ENCODE peak calls at places on chromosomes 7 and 10, in five cellular contexts. One of them, this sample, is unnamed.
A peak's percentile ranks its signal among the peaks of the same experiment; 100 is the strongest.

GRCh38 chr10:87817291-87817872 is 644 bp downstream of the ATAD1 start:
- DNase-seq in T-cell: peak; percentile 14
- DNase-seq in activated CD4-positive, alpha-beta T cell treated with anti-CD3 and anti-CD28 coated beads, Interleukin-2, amount 50 U/mL, for 1 hour: no peak
- DNase-seq in stimulated activated CD8-positive, alpha-beta memory T cell treated with anti-CD3 and anti-CD28 coated beads, Interleukin-7, amount 100 ng/mL, for 24 hours: no peak
- DNase-seq in WTC11: no peak
- DNase-seq in this sample: no peak

GRCh38 chr7:32891046-32891799 is at the start of gene KBTBD2:
- DNase-seq in T-cell: peak; percentile 75
- DNase-seq in stimulated activated CD8-positive, alpha-beta memory T cell treated with anti-CD3 and anti-CD28 coated beads, Interleukin-7, amount 100 ng/mL, for 24 hours: peak; percentile 47
- DNase-seq in activated CD4-positive, alpha-beta T cell treated with anti-CD3 and anti-CD28 coated beads, Interleukin-2, amount 50 U/mL, for 1 hour: peak; percentile 73
- DNase-seq in WTC11: peak; percentile 74
- DNase-seq in this sample: peak; percentile 93

GRCh38 chr7:151679868-151680534 is 160.3 kb upstream of the RHEB start:
- DNase-seq in activated CD4-positive, alpha-beta T cell treated with anti-CD3 and anti-CD28 coated beads, Interleukin-2, amount 50 U/mL, for 1 hour: no peak
- DNase-seq in T-cell: no peak
- DNase-seq in stimulated activated CD8-positive, alpha-beta memory T cell treated with anti-CD3 and anti-CD28 coated beads, Interleukin-7, amount 100 ng/mL, for 24 hours: no peak
- DNase-seq in WTC11: no peak
- DNase-seq in this sample: no peak

GRCh38 chr10:79443338-79444242 is 1.8 kb downstream of the ZCCHC24 start:
- DNase-seq in activated CD4-positive, alpha-beta T cell treated with anti-CD3 and anti-CD28 coated beads, Interleukin-2, amount 50 U/mL, for 1 hour: no peak
- DNase-seq in WTC11: no peak
- DNase-seq in T-cell: no peak
- DNase-seq in stimulated activated CD8-positive, alpha-beta memory T cell treated with anti-CD3 and anti-CD28 coated beads, Interleukin-7, amount 100 ng/mL, for 24 hours: no peak
- DNase-seq in this sample: no peak

GRCh38 chr10:44437837-44438752 is 53.2 kb upstream of the CXCL12 start:
- DNase-seq in activated CD4-positive, alpha-beta T cell treated with anti-CD3 and anti-CD28 coated beads, Interleukin-2, amount 50 U/mL, for 1 hour: no peak
- DNase-seq in WTC11: no peak
- DNase-seq in stimulated activated CD8-positive, alpha-beta memory T cell treated with anti-CD3 and anti-CD28 coated beads, Interleukin-7, amount 100 ng/mL, for 24 hours: no peak
- DNase-seq in T-cell: no peak
- DNase-seq in this sample: no peak

GRCh38 chr10:78862328-78862640 is 206.5 kb upstream of the ZMIZ1 start:
- DNase-seq in stimulated activated CD8-positive, alpha-beta memory T cell treated with anti-CD3 and anti-CD28 coated beads, Interleukin-7, amount 100 ng/mL, for 24 hours: no peak
- DNase-seq in activated CD4-positive, alpha-beta T cell treated with anti-CD3 and anti-CD28 coated beads, Interleukin-2, amount 50 U/mL, for 1 hour: no peak
- DNase-seq in WTC11: no peak
- DNase-seq in T-cell: no peak
- DNase-seq in this sample: no peak

GRCh38 chr7:85413718-85414117 is 226.9 kb upstream of the SEMA3D start:
- DNase-seq in stimulated activated CD8-positive, alpha-beta memory T cell treated with anti-CD3 and anti-CD28 coated beads, Interleukin-7, amount 100 ng/mL, for 24 hours: no peak
- DNase-seq in WTC11: no peak
- DNase-seq in activated CD4-positive, alpha-beta T cell treated with anti-CD3 and anti-CD28 coated beads, Interleukin-2, amount 50 U/mL, for 1 hour: no peak
- DNase-seq in T-cell: no peak
- DNase-seq in this sample: no peak

GRCh38 chr10:50653142-50653541 is 29.4 kb upstream of the SGMS1 start:
- DNase-seq in T-cell: no peak
- DNase-seq in stimulated activated CD8-positive, alpha-beta memory T cell treated with anti-CD3 and anti-CD28 coated beads, Interleukin-7, amount 100 ng/mL, for 24 hours: no peak
- DNase-seq in WTC11: no peak
- DNase-seq in activated CD4-positive, alpha-beta T cell treated with anti-CD3 and anti-CD28 coated beads, Interleukin-2, amount 50 U/mL, for 1 hour: peak; percentile 20
- DNase-seq in this sample: peak; percentile 54

GRCh38 chr7:129889133-129889854 is 63.5 kb downstream of the UBE2H start:
- DNase-seq in activated CD4-positive, alpha-beta T cell treated with anti-CD3 and anti-CD28 coated beads, Interleukin-2, amount 50 U/mL, for 1 hour: no peak
- DNase-seq in T-cell: no peak
- DNase-seq in WTC11: no peak
- DNase-seq in stimulated activated CD8-positive, alpha-beta memory T cell treated with anti-CD3 and anti-CD28 coated beads, Interleukin-7, amount 100 ng/mL, for 24 hours: no peak
- DNase-seq in this sample: no peak

GRCh38 chr7:143265017-143265693 is 1.9 kb downstream of the GSTK1 start:
- DNase-seq in stimulated activated CD8-positive, alpha-beta memory T cell treated with anti-CD3 and anti-CD28 coated beads, Interleukin-7, amount 100 ng/mL, for 24 hours: no peak
- DNase-seq in activated CD4-positive, alpha-beta T cell treated with anti-CD3 and anti-CD28 coated beads, Interleukin-2, amount 50 U/mL, for 1 hour: no peak
- DNase-seq in WTC11: no peak
- DNase-seq in T-cell: no peak
- DNase-seq in this sample: no peak

GRCh38 chr10:60828489-60828852 is 50.2 kb downstream of the CDK1 start:
- DNase-seq in activated CD4-positive, alpha-beta T cell treated with anti-CD3 and anti-CD28 coated beads, Interleukin-2, amount 50 U/mL, for 1 hour: no peak
- DNase-seq in T-cell: no peak
- DNase-seq in WTC11: no peak
- DNase-seq in stimulated activated CD8-positive, alpha-beta memory T cell treated with anti-CD3 and anti-CD28 coated beads, Interleukin-7, amount 100 ng/mL, for 24 hours: no peak
- DNase-seq in this sample: peak; percentile 95

GRCh38 chr10:22335204-22335956 is 9.9 kb upstream of the SPAG6 start:
- DNase-seq in activated CD4-positive, alpha-beta T cell treated with anti-CD3 and anti-CD28 coated beads, Interleukin-2, amount 50 U/mL, for 1 hour: peak; percentile 66
- DNase-seq in WTC11: peak; percentile 58
- DNase-seq in T-cell: peak; percentile 74
- DNase-seq in stimulated activated CD8-positive, alpha-beta memory T cell treated with anti-CD3 and anti-CD28 coated beads, Interleukin-7, amount 100 ng/mL, for 24 hours: no peak
- DNase-seq in this sample: peak; percentile 64

GRCh38 chr10:5496261-5497250 is 2.8 kb downstream of the CALML5 start:
- DNase-seq in T-cell: no peak
- DNase-seq in activated CD4-positive, alpha-beta T cell treated with anti-CD3 and anti-CD28 coated beads, Interleukin-2, amount 50 U/mL, for 1 hour: no peak
- DNase-seq in WTC11: no peak
- DNase-seq in stimulated activated CD8-positive, alpha-beta memory T cell treated with anti-CD3 and anti-CD28 coated beads, Interleukin-7, amount 100 ng/mL, for 24 hours: no peak
- DNase-seq in this sample: no peak

GRCh38 chr10:22723343-22723779 is 9.0 kb upstream of the PIP4K2A start:
- DNase-seq in T-cell: no peak
- DNase-seq in stimulated activated CD8-positive, alpha-beta memory T cell treated with anti-CD3 and anti-CD28 coated beads, Interleukin-7, amount 100 ng/mL, for 24 hours: no peak
- DNase-seq in activated CD4-positive, alpha-beta T cell treated with anti-CD3 and anti-CD28 coated beads, Interleukin-2, amount 50 U/mL, for 1 hour: no peak
- DNase-seq in WTC11: no peak
- DNase-seq in this sample: no peak

GRCh38 chr10:87593702-87594101 is 66.0 kb upstream of the PAPSS2 start:
- DNase-seq in stimulated activated CD8-positive, alpha-beta memory T cell treated with anti-CD3 and anti-CD28 coated beads, Interleukin-7, amount 100 ng/mL, for 24 hours: no peak
- DNase-seq in activated CD4-positive, alpha-beta T cell treated with anti-CD3 and anti-CD28 coated beads, Interleukin-2, amount 50 U/mL, for 1 hour: no peak
- DNase-seq in T-cell: no peak
- DNase-seq in WTC11: no peak
- DNase-seq in this sample: no peak

GRCh38 chr10:27822286-27822685 is 76.7 kb upstream of the MKX start:
- DNase-seq in T-cell: no peak
- DNase-seq in activated CD4-positive, alpha-beta T cell treated with anti-CD3 and anti-CD28 coated beads, Interleukin-2, amount 50 U/mL, for 1 hour: no peak
- DNase-seq in stimulated activated CD8-positive, alpha-beta memory T cell treated with anti-CD3 and anti-CD28 coated beads, Interleukin-7, amount 100 ng/mL, for 24 hours: no peak
- DNase-seq in WTC11: no peak
- DNase-seq in this sample: no peak

GRCh38 chr10:60148266-60148840 is 241.3 kb downstream of the ANK3 start:
- DNase-seq in stimulated activated CD8-positive, alpha-beta memory T cell treated with anti-CD3 and anti-CD28 coated beads, Interleukin-7, amount 100 ng/mL, for 24 hours: no peak
- DNase-seq in WTC11: no peak
- DNase-seq in activated CD4-positive, alpha-beta T cell treated with anti-CD3 and anti-CD28 coated beads, Interleukin-2, amount 50 U/mL, for 1 hour: no peak
- DNase-seq in T-cell: no peak
- DNase-seq in this sample: peak; percentile 89

GRCh38 chr7:106371629-106372028 is 86.8 kb upstream of the NAMPT start:
- DNase-seq in stimulated activated CD8-positive, alpha-beta memory T cell treated with anti-CD3 and anti-CD28 coated beads, Interleukin-7, amount 100 ng/mL, for 24 hours: no peak
- DNase-seq in WTC11: no peak
- DNase-seq in activated CD4-positive, alpha-beta T cell treated with anti-CD3 and anti-CD28 coated beads, Interleukin-2, amount 50 U/mL, for 1 hour: no peak
- DNase-seq in T-cell: no peak
- DNase-seq in this sample: peak; percentile 5

GRCh38 chr7:37540917-37541316 is 92.3 kb upstream of the ELMO1 start:
- DNase-seq in T-cell: no peak
- DNase-seq in activated CD4-positive, alpha-beta T cell treated with anti-CD3 and anti-CD28 coated beads, Interleukin-2, amount 50 U/mL, for 1 hour: no peak
- DNase-seq in stimulated activated CD8-positive, alpha-beta memory T cell treated with anti-CD3 and anti-CD28 coated beads, Interleukin-7, amount 100 ng/mL, for 24 hours: no peak
- DNase-seq in WTC11: no peak
- DNase-seq in this sample: no peak

GRCh38 chr10:113953505-113954272 is 90.0 kb upstream of the ADRB1 start:
- DNase-seq in activated CD4-positive, alpha-beta T cell treated with anti-CD3 and anti-CD28 coated beads, Interleukin-2, amount 50 U/mL, for 1 hour: no peak
- DNase-seq in T-cell: no peak
- DNase-seq in WTC11: no peak
- DNase-seq in stimulated activated CD8-positive, alpha-beta memory T cell treated with anti-CD3 and anti-CD28 coated beads, Interleukin-7, amount 100 ng/mL, for 24 hours: no peak
- DNase-seq in this sample: no peak

GRCh38 chr10:62806246-62806645 is 1.7 kb downstream of the ADO start:
- DNase-seq in activated CD4-positive, alpha-beta T cell treated with anti-CD3 and anti-CD28 coated beads, Interleukin-2, amount 50 U/mL, for 1 hour: no peak
- DNase-seq in stimulated activated CD8-positive, alpha-beta memory T cell treated with anti-CD3 and anti-CD28 coated beads, Interleukin-7, amount 100 ng/mL, for 24 hours: no peak
- DNase-seq in T-cell: no peak
- DNase-seq in WTC11: no peak
- DNase-seq in this sample: no peak

GRCh38 chr10:22613011-22613410 is 101.4 kb downstream of the PIP4K2A start:
- DNase-seq in WTC11: no peak
- DNase-seq in T-cell: no peak
- DNase-seq in stimulated activated CD8-positive, alpha-beta memory T cell treated with anti-CD3 and anti-CD28 coated beads, Interleukin-7, amount 100 ng/mL, for 24 hours: no peak
- DNase-seq in activated CD4-positive, alpha-beta T cell treated with anti-CD3 and anti-CD28 coated beads, Interleukin-2, amount 50 U/mL, for 1 hour: no peak
- DNase-seq in this sample: no peak

GRCh38 chr10:76082232-76082631 is 650.8 kb downstream of the LRMDA start:
- DNase-seq in stimulated activated CD8-positive, alpha-beta memory T cell treated with anti-CD3 and anti-CD28 coated beads, Interleukin-7, amount 100 ng/mL, for 24 hours: no peak
- DNase-seq in activated CD4-positive, alpha-beta T cell treated with anti-CD3 and anti-CD28 coated beads, Interleukin-2, amount 50 U/mL, for 1 hour: no peak
- DNase-seq in T-cell: no peak
- DNase-seq in WTC11: no peak
- DNase-seq in this sample: no peak

GRCh38 chr7:128427289-128427891 is 17.6 kb upstream of the IMPDH1 start:
- DNase-seq in stimulated activated CD8-positive, alpha-beta memory T cell treated with anti-CD3 and anti-CD28 coated beads, Interleukin-7, amount 100 ng/mL, for 24 hours: no peak
- DNase-seq in WTC11: no peak
- DNase-seq in T-cell: no peak
- DNase-seq in activated CD4-positive, alpha-beta T cell treated with anti-CD3 and anti-CD28 coated beads, Interleukin-2, amount 50 U/mL, for 1 hour: no peak
- DNase-seq in this sample: peak; percentile 60

GRCh38 chr7:82624337-82624736 is 180.8 kb upstream of the CACNA2D1 start:
- DNase-seq in WTC11: no peak
- DNase-seq in stimulated activated CD8-positive, alpha-beta memory T cell treated with anti-CD3 and anti-CD28 coated beads, Interleukin-7, amount 100 ng/mL, for 24 hours: no peak
- DNase-seq in activated CD4-positive, alpha-beta T cell treated with anti-CD3 and anti-CD28 coated beads, Interleukin-2, amount 50 U/mL, for 1 hour: no peak
- DNase-seq in T-cell: no peak
- DNase-seq in this sample: no peak

GRCh38 chr10:8829592-8829991 is 775.1 kb downstream of the GATA3 start:
- DNase-seq in stimulated activated CD8-positive, alpha-beta memory T cell treated with anti-CD3 and anti-CD28 coated beads, Interleukin-7, amount 100 ng/mL, for 24 hours: no peak
- DNase-seq in activated CD4-positive, alpha-beta T cell treated with anti-CD3 and anti-CD28 coated beads, Interleukin-2, amount 50 U/mL, for 1 hour: no peak
- DNase-seq in WTC11: no peak
- DNase-seq in T-cell: no peak
- DNase-seq in this sample: no peak

GRCh38 chr10:50248598-50248997 is 2.7 kb downstream of the ASAH2 start:
- DNase-seq in stimulated activated CD8-positive, alpha-beta memory T cell treated with anti-CD3 and anti-CD28 coated beads, Interleukin-7, amount 100 ng/mL, for 24 hours: no peak
- DNase-seq in activated CD4-positive, alpha-beta T cell treated with anti-CD3 and anti-CD28 coated beads, Interleukin-2, amount 50 U/mL, for 1 hour: no peak
- DNase-seq in T-cell: no peak
- DNase-seq in WTC11: no peak
- DNase-seq in this sample: no peak

GRCh38 chr10:92544296-92544695 is 29.6 kb downstream of the IDE start:
- DNase-seq in T-cell: no peak
- DNase-seq in WTC11: no peak
- DNase-seq in activated CD4-positive, alpha-beta T cell treated with anti-CD3 and anti-CD28 coated beads, Interleukin-2, amount 50 U/mL, for 1 hour: no peak
- DNase-seq in stimulated activated CD8-positive, alpha-beta memory T cell treated with anti-CD3 and anti-CD28 coated beads, Interleukin-7, amount 100 ng/mL, for 24 hours: no peak
- DNase-seq in this sample: peak; percentile 12

GRCh38 chr7:54394877-54395276 is 147.3 kb upstream of the VSTM2A start:
- DNase-seq in T-cell: no peak
- DNase-seq in stimulated activated CD8-positive, alpha-beta memory T cell treated with anti-CD3 and anti-CD28 coated beads, Interleukin-7, amount 100 ng/mL, for 24 hours: no peak
- DNase-seq in WTC11: no peak
- DNase-seq in activated CD4-positive, alpha-beta T cell treated with anti-CD3 and anti-CD28 coated beads, Interleukin-2, amount 50 U/mL, for 1 hour: no peak
- DNase-seq in this sample: no peak

GRCh38 chr10:14812271-14812670 is 25.6 kb downstream of the CDNF start:
- DNase-seq in T-cell: no peak
- DNase-seq in activated CD4-positive, alpha-beta T cell treated with anti-CD3 and anti-CD28 coated beads, Interleukin-2, amount 50 U/mL, for 1 hour: no peak
- DNase-seq in WTC11: no peak
- DNase-seq in stimulated activated CD8-positive, alpha-beta memory T cell treated with anti-CD3 and anti-CD28 coated beads, Interleukin-7, amount 100 ng/mL, for 24 hours: no peak
- DNase-seq in this sample: no peak

GRCh38 chr7:11846311-11846710 is 14.3 kb upstream of the THSD7A start:
- DNase-seq in T-cell: no peak
- DNase-seq in activated CD4-positive, alpha-beta T cell treated with anti-CD3 and anti-CD28 coated beads, Interleukin-2, amount 50 U/mL, for 1 hour: no peak
- DNase-seq in WTC11: no peak
- DNase-seq in stimulated activated CD8-positive, alpha-beta memory T cell treated with anti-CD3 and anti-CD28 coated beads, Interleukin-7, amount 100 ng/mL, for 24 hours: no peak
- DNase-seq in this sample: no peak

This sample was measured in lung microvascular endothelial cell.